ENCODE peak calls at places on chromosomes 3 and 15, in seven cellular contexts. C is activated effector memory CD4-positive, alpha-beta T cell treated with Interleukin-2 at 50 U/mL for 16 hours; W is activated gamma-delta T cell treated with Interleukin-2 at 50 U/mL for 16 hours; O is activated naive CD8-positive, alpha-beta T cell treated with anti-CD3 and anti-CD28 coated beads, Interleukin-2, amount 50 U/mL, for 24 hours; D is lung; R is midbrain; Y is HEK293T. B is an unnamed sample.

GRCh38 chr3:71111784-71112440 is 471.6 kb downstream of the FOXP1 start:
- DNase-seq in O (no peak), Y (no peak), C (no peak), R (no peak), W (no peak), D (no peak), B (no peak)

GRCh38 chr15:99051308-99051707 is 43.7 kb upstream of the PGPEP1L start:
- DNase-seq in Y (no peak), W (no peak), C (no peak), R (no peak), O (no peak), D (no peak), B (no peak)

GRCh38 chr3:70992557-70992956 is 591.0 kb downstream of the FOXP1 start:
- DNase-seq in W (no peak), C (no peak), Y (no peak), D (no peak), O (no peak), R (no peak), B (no peak)

GRCh38 chr15:39888809-39889208 is 31.3 kb downstream of the GPR176 start:
- DNase-seq in Y (no peak), D (no peak), O (no peak), W (no peak), C (no peak), R (no peak), B (no peak)

GRCh38 chr3:100634493-100635272 is 25.3 kb downstream of the ADGRG7 start:
- DNase-seq in D (no peak), Y (no peak), C (no peak), R (no peak), W (no peak), O (peak; percentile 13), B (no peak)

GRCh38 chr3:148329481-148330220 is 368.1 kb upstream of the AGTR1 start:
- DNase-seq in D (no peak), W (no peak), Y (no peak), C (no peak), R (no peak), O (no peak), B (no peak)

GRCh38 chr15:79004336-79004735 is 59.5 kb upstream of the CTSH start:
- DNase-seq in D (no peak), O (peak; percentile 20), W (no peak), Y (no peak), R (no peak), C (no peak), B (no peak)

GRCh38 chr3:170997966-170998913 is 28.3 kb downstream of the SLC2A2 start:
- DNase-seq in W (no peak), R (no peak), C (no peak), Y (no peak), D (no peak), O (no peak), B (no peak)

GRCh38 chr3:53768478-53769459 is 77.5 kb downstream of the CHDH start:
- DNase-seq in W (no peak), R (no peak), C (no peak), D (no peak), O (no peak), Y (no peak), B (no peak)

GRCh38 chr3:189455796-189456195 is 175.4 kb upstream of the TP63 start:
- DNase-seq in W (no peak), Y (no peak), C (no peak), R (no peak), O (no peak), D (no peak), B (no peak)

GRCh38 chr3:144744473-144744872 is 772.9 kb downstream of the DIPK2A start:
- DNase-seq in R (no peak), W (no peak), D (no peak), C (no peak), Y (no peak), O (no peak), B (no peak)

GRCh38 chr3:37310666-37311050 is 136.3 kb upstream of the LRRFIP2 start:
- DNase-seq in C (no peak), W (no peak), O (no peak), R (no peak), D (no peak), Y (no peak), B (no peak)

GRCh38 chr3:50316657-50317242 is 5.8 kb downstream of the HYAL2 start:
- DNase-seq in D (peak; percentile 95), R (no peak), W (peak; percentile 78), O (peak; percentile 52), C (peak; percentile 82), Y (no peak), B (peak; percentile 54)

GRCh38 chr3:158267015-158267414 is 157.1 kb downstream of the RSRC1 start:
- DNase-seq in R (no peak), O (no peak), W (no peak), Y (no peak), C (no peak), D (no peak), B (no peak)

B was measured in T-helper 17 cell.